ENCODE peak calls at places on chromosomes 5 and 9, in five cellular contexts. One of them, this sample, is unnamed. For H3K27me3, the result is how much of the 10 kb centered on the place peaks cover.

GRCh38 chr5:154385236-154385512 is 60.6 kb upstream of the SAP30L start:
- ATAC-seq in GM12878: peak
- ATAC-seq in K562: no peak
- ATAC-seq in upper lobe of left lung: no peak
- ATAC-seq in HepG2: no peak
- ATAC-seq in this sample: no peak

GRCh38 chr9:111449705-111450104 is 34.5 kb downstream of the ECPAS start:
- ATAC-seq in K562: no peak
- ATAC-seq in HepG2: no peak
- ATAC-seq in GM12878: no peak
- ATAC-seq in upper lobe of left lung: no peak
- ATAC-seq in this sample: no peak

GRCh38 chr9:4420351-4420750 is 69.9 kb upstream of the SLC1A1 start:
- ATAC-seq in K562: no peak
- ATAC-seq in GM12878: no peak
- ATAC-seq in HepG2: no peak
- ATAC-seq in upper lobe of left lung: no peak
- ATAC-seq in this sample: no peak

GRCh38 chr5:16143361-16144049 is 36.1 kb downstream of the MARCHF11 start:
- ATAC-seq in K562: no peak
- ATAC-seq in upper lobe of left lung: no peak
- ATAC-seq in HepG2: no peak
- ATAC-seq in GM12878: no peak
- ATAC-seq in this sample: no peak

GRCh38 chr9:122382901-122383850 is 12.4 kb downstream of the PTGS1 start:
- ATAC-seq in GM12878: no peak
- ATAC-seq in upper lobe of left lung: no peak
- ATAC-seq in K562: no peak
- ATAC-seq in HepG2: no peak
- ATAC-seq in this sample: peak

GRCh38 chr5:113273949-113274348 is 160.8 kb downstream of the TSSK1B start:
- ATAC-seq in K562: no peak
- ATAC-seq in GM12878: peak
- ATAC-seq in upper lobe of left lung: no peak
- ATAC-seq in HepG2: no peak
- ATAC-seq in this sample: no peak

GRCh38 chr5:136066705-136067271 is 38.0 kb downstream of the TGFBI start:
- ATAC-seq in K562: peak
- ATAC-seq in upper lobe of left lung: peak
- ATAC-seq in GM12878: peak
- ATAC-seq in HepG2: peak
- ATAC-seq in this sample: peak

GRCh38 chr5:176185133-176185733 is 53.0 kb upstream of the SIMC1 start:
- ATAC-seq in GM12878: no peak
- ATAC-seq in upper lobe of left lung: no peak
- ATAC-seq in HepG2: no peak
- ATAC-seq in K562: peak
- ATAC-seq in this sample: no peak

GRCh38 chr9:83966209-83966582 is 13.8 kb downstream of the HNRNPK start:
- ATAC-seq in K562: peak
- ATAC-seq in HepG2: peak
- ATAC-seq in upper lobe of left lung: no peak
- ATAC-seq in GM12878: no peak
- ATAC-seq in this sample: no peak

GRCh38 chr9:120109242-120109641 is 470.7 kb downstream of the CDK5RAP2 start:
- ATAC-seq in K562: peak
- ATAC-seq in HepG2: peak
- ATAC-seq in GM12878: peak
- ATAC-seq in upper lobe of left lung: no peak
- ATAC-seq in this sample: no peak

GRCh38 chr5:149895416-149896345 is 48.9 kb downstream of the PDE6A start:
- ATAC-seq in upper lobe of left lung: no peak
- ATAC-seq in K562: no peak
- ATAC-seq in HepG2: no peak
- ATAC-seq in GM12878: peak
- ATAC-seq in this sample: no peak

GRCh38 chr5:76801803-76802195 is 17.0 kb upstream of the F2RL1 start:
- ATAC-seq in K562: peak
- ATAC-seq in GM12878: no peak
- ATAC-seq in HepG2: no peak
- ATAC-seq in upper lobe of left lung: no peak
- ATAC-seq in this sample: no peak

GRCh38 chr5:132394681-132395259 is 25.3 kb downstream of the SLC22A5 start:
- ATAC-seq in K562: no peak
- ATAC-seq in HepG2: no peak
- ATAC-seq in upper lobe of left lung: no peak
- ATAC-seq in GM12878: peak
- ATAC-seq in this sample: no peak

GRCh38 chr9:75146229-75146628 is 57.9 kb downstream of the OSTF1 start:
- ATAC-seq in GM12878: no peak
- ATAC-seq in HepG2: no peak
- ATAC-seq in upper lobe of left lung: no peak
- ATAC-seq in K562: no peak
- ATAC-seq in this sample: no peak

GRCh38 chr5:81344736-81345135 is 43.3 kb downstream of the ZCCHC9 start:
- ATAC-seq in GM12878: no peak
- ATAC-seq in HepG2: no peak
- ATAC-seq in K562: no peak
- ATAC-seq in upper lobe of left lung: no peak
- ATAC-seq in this sample: no peak

GRCh38 chr5:141636106-141636412 is 590 bp downstream of the HDAC3 start:
- ATAC-seq in upper lobe of left lung: no peak
- ATAC-seq in HepG2: no peak
- ATAC-seq in K562: no peak
- ATAC-seq in GM12878: no peak
- ATAC-seq in this sample: no peak

GRCh38 chr5:67971223-67971830 is 244.2 kb upstream of the PIK3R1 start:
- ATAC-seq in upper lobe of left lung: no peak
- ATAC-seq in HepG2: no peak
- ATAC-seq in GM12878: no peak
- ATAC-seq in K562: no peak
- ATAC-seq in this sample: peak

GRCh38 chr5:79689541-79690466 is at the start of gene CMYA5:
- ATAC-seq in K562: no peak
- ATAC-seq in HepG2: peak
- ATAC-seq in upper lobe of left lung: peak
- ATAC-seq in GM12878: no peak
- ATAC-seq in this sample: peak

GRCh38 chr5:124949862-124950261 is 203.4 kb upstream of the ZNF608 start:
- ATAC-seq in K562: no peak
- ATAC-seq in HepG2: no peak
- ATAC-seq in GM12878: no peak
- ATAC-seq in upper lobe of left lung: no peak
- ATAC-seq in this sample: peak

GRCh38 chr9:30362368-30362767 is 2022.1 kb upstream of the ACO1 start:
- ATAC-seq in GM12878: no peak
- ATAC-seq in K562: no peak
- ATAC-seq in upper lobe of left lung: no peak
- ATAC-seq in HepG2: no peak
- ATAC-seq in this sample: no peak

GRCh38 chr5:68260455-68260854 is 44.9 kb downstream of the PIK3R1 start:
- ATAC-seq in upper lobe of left lung: no peak
- ATAC-seq in GM12878: peak
- ATAC-seq in HepG2: no peak
- ATAC-seq in K562: no peak
- ATAC-seq in this sample: no peak

GRCh38 chr5:24059716-24060115 is 552.3 kb downstream of the PRDM9 start:
- ATAC-seq in K562: no peak
- ATAC-seq in upper lobe of left lung: no peak
- ATAC-seq in HepG2: no peak
- ATAC-seq in GM12878: no peak
- ATAC-seq in this sample: no peak

GRCh38 chr9:126228779-126229444 is 97.7 kb upstream of the MVB12B start:
- ATAC-seq in K562: peak
- ATAC-seq in HepG2: peak
- ATAC-seq in upper lobe of left lung: peak
- ATAC-seq in GM12878: peak
- ATAC-seq in this sample: peak

GRCh38 chr5:169280286-169280685 is 20.7 kb downstream of the SLIT3 start:
- ATAC-seq in GM12878: no peak
- ATAC-seq in K562: no peak
- ATAC-seq in HepG2: no peak
- ATAC-seq in upper lobe of left lung: no peak
- ATAC-seq in this sample: no peak

GRCh38 chr5:131533844-131534243 is 101.2 kb downstream of the RAPGEF6 start:
- ATAC-seq in upper lobe of left lung: no peak
- ATAC-seq in HepG2: peak
- ATAC-seq in K562: no peak
- ATAC-seq in GM12878: no peak
- ATAC-seq in this sample: no peak

GRCh38 chr9:224540-225520 is 10.2 kb downstream of the DOCK8 start:
- ATAC-seq in HepG2: no peak
- ATAC-seq in upper lobe of left lung: no peak
- ATAC-seq in K562: peak
- ATAC-seq in GM12878: no peak
- ATAC-seq in this sample: no peak

DNA sequence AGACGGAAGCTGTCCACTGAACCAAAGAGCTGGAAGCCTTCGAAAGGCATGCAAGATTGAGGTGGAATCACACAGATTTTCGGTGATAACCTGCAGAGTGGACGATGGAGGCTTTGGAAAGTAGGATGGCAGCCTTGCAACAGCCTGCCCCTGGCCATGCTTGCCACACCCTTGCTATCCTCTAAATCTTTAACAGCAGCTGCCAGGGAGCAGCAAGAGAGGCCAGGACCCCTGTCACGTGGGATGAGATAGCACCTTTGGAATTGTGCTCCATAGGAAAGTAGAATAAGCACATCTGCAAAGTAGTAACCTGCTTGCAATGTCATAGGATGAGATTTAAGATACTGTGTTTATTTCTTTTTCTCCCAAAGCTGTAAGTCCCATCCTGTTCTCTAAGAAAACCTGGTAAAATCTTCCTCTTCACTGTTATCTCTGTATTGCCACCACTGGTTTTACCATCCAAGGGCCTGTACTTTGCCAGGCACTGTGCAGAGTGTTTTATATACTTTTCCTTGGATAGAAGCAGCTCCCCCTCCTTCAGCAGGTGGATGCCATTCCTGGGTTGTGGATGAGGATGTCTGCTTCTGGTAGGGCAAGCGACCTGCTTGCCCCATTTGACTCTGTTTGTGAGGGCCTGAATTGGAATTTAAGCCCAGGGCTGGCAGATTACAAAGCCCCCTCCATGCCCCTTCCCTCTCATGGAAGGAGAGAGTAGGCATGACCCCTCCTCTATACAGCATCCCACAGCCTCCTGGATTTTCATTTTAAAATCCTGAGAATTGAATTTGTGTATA is 10.1 kb downstream of the TRIO start:
- ATAC-seq in GM12878: no peak
- ATAC-seq in HepG2: no peak
- ATAC-seq in upper lobe of left lung: no peak
- ATAC-seq in K562: no peak
- ATAC-seq in this sample: no peak
- TF ChIP-seq POLR2A in GM12878: no peak
- TF ChIP-seq POLR2A in HepG2: no peak
- TF ChIP-seq POLR2A in upper lobe of left lung: no peak
- TF ChIP-seq POLR2A in K562: no peak
- TF ChIP-seq POLR2A in this sample: no peak

DNA sequence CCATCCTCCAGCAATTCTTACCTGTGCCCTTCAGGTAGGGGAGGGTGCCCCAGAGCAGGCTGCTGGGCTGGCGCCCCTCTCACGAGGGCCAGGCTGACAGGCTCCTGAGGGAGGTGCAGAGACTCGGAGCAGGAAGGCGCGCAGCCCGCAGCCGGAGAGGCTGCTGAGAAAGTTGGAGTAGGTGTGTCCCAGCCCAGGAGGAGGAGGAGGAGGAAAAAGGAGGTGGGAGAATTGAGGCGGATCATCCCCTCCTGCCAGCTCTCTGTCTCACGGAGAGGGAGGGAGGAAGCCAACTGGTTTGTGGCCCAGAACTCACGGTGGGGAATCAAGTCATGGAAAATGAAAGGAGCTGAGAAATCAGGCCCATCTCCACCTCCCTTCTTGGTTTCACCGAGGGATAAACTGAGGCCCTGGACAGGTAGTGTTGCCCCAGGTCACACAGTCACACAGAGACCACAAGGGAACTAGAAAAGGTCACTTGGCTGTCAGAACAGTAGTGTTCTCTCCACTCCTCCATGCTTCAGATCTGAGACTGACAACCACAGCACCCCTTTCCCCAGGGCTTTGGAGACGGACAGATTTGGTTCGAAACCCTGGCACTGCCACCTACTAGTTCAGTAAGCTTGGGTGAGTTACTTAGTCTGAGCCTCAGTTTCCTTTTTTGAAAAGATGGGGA is at the start of gene FAT2:
- ATAC-seq in K562: no peak
- ATAC-seq in upper lobe of left lung: no peak
- ATAC-seq in HepG2: no peak
- ATAC-seq in GM12878: peak
- ATAC-seq in this sample: no peak
- TF ChIP-seq EP300 in K562: no peak
- TF ChIP-seq EP300 in upper lobe of left lung: no peak
- TF ChIP-seq EP300 in HepG2: no peak
- TF ChIP-seq EP300 in GM12878: no peak
- TF ChIP-seq EP300 in this sample: no peak

GRCh38 chr9:124491049-124491975 is 15.9 kb downstream of the NR5A1 start:
- ATAC-seq in GM12878: no peak
- ATAC-seq in upper lobe of left lung: no peak
- ATAC-seq in K562: no peak
- ATAC-seq in HepG2: peak
- ATAC-seq in this sample: no peak

GRCh38 chr9:124492818-124493217 is 14.4 kb downstream of the NR5A1 start:
- ATAC-seq in GM12878: no peak
- ATAC-seq in K562: no peak
- ATAC-seq in upper lobe of left lung: no peak
- ATAC-seq in HepG2: no peak
- ATAC-seq in this sample: no peak

GRCh38 chr9:124495105-124496074 is 11.8 kb downstream of the NR5A1 start:
- ATAC-seq in HepG2: no peak
- ATAC-seq in upper lobe of left lung: no peak
- ATAC-seq in K562: peak
- ATAC-seq in GM12878: no peak
- ATAC-seq in this sample: no peak

GRCh38 chr9:124493794-124494479 is 13.3 kb downstream of the NR5A1 start:
- ATAC-seq in upper lobe of left lung: no peak
- ATAC-seq in K562: no peak
- ATAC-seq in HepG2: no peak
- ATAC-seq in GM12878: peak
- ATAC-seq in this sample: no peak

DNA sequence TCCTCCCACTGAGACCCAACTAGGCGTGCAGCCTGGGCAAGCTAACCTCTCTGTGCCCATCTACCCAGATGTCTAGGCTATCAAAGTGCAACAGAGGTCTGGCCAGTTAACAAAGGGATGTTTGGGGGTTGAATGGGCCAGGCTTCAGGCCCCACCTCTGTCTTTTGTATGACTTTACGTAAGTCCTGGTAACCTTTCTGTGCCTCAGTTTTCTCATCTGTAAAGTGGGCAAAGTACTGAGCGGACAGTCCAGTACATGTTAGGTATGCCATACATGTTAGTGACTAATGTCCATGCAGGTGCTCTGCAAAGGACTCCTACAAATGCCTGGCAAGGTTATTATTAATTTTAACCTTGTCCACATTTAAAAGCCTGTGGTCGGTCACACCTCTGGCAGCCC is 14.0 kb downstream of the NR5A1 start:
- ATAC-seq in upper lobe of left lung: no peak
- ATAC-seq in HepG2: no peak
- ATAC-seq in GM12878: no peak
- ATAC-seq in K562: no peak
- ATAC-seq in this sample: no peak
- H3K27me3 ChIP-seq in upper lobe of left lung: under half
- H3K27me3 ChIP-seq in HepG2: under half
- H3K27me3 ChIP-seq in GM12878: under half
- H3K27me3 ChIP-seq in K562: half or more
- H3K27me3 ChIP-seq in this sample: half or more

GRCh38 chr9:114389612-114390368 is 2.0 kb upstream of the AKNA start:
- ATAC-seq in K562: peak
- ATAC-seq in HepG2: no peak
- ATAC-seq in GM12878: peak
- ATAC-seq in upper lobe of left lung: no peak
- ATAC-seq in this sample: no peak
- TF ChIP-seq POLR2A in K562: no peak
- TF ChIP-seq POLR2A in HepG2: no peak
- TF ChIP-seq POLR2A in GM12878: peak
- TF ChIP-seq POLR2A in upper lobe of left lung: no peak
- TF ChIP-seq POLR2A in this sample: no peak